ENCODE peak calls at places on chromosomes 2 and 18, in six cellular contexts. P is A549, C is adrenal gland, D is spleen, U is stomach, S is right lobe of liver. A is an unnamed sample.

GRCh38 chr2:202317080-202317859 is 51.7 kb downstream of the NOP58 start:
- DNase-seq in P (no peak), D (no peak), U (peak), C (peak), S (peak), A (no peak)

GRCh38 chr2:67917332-67918054 is 145.3 kb downstream of the C1D start:
- DNase-seq in D (no peak), U (no peak), P (peak), C (no peak), S (no peak), A (no peak)

GRCh38 chr2:157785200-157785599 is 90.9 kb downstream of the ACVR1 start:
- DNase-seq in D (no peak), C (peak), S (no peak), P (no peak), U (no peak), A (no peak)

GRCh38 chr2:11329759-11330158 is 14.7 kb downstream of the ROCK2 start:
- DNase-seq in P (no peak), D (no peak), U (no peak), C (no peak), S (no peak), A (no peak)

GRCh38 chr18:73509460-73509859 is 638.2 kb downstream of the FBXO15 start:
- DNase-seq in S (no peak), C (no peak), D (no peak), P (no peak), U (no peak), A (no peak)

GRCh38 chr2:100012575-100012974 is 129.8 kb downstream of the AFF3 start:
- DNase-seq in C (no peak), U (no peak), S (no peak), P (no peak), D (no peak), A (no peak)

GRCh38 chr2:224520064-224520463 is 65.1 kb downstream of the CUL3 start:
- DNase-seq in C (no peak), S (no peak), U (no peak), D (no peak), P (no peak), A (peak)

GRCh38 chr2:68834737-68835136 is 36.5 kb downstream of the BMP10 start:
- DNase-seq in C (no peak), U (no peak), D (no peak), S (no peak), P (no peak), A (peak)

GRCh38 chr18:59823611-59824195 is 76.1 kb upstream of the PMAIP1 start:
- DNase-seq in S (no peak), C (peak), U (peak), D (no peak), P (peak), A (peak)

GRCh38 chr2:150120271-150120950 is 367.1 kb downstream of the RND3 start:
- DNase-seq in P (no peak), S (peak), C (no peak), D (no peak), U (no peak), A (no peak)

GRCh38 chr2:86296947-86297346 is 40.5 kb downstream of the REEP1 start:
- DNase-seq in U (no peak), D (no peak), S (no peak), P (no peak), C (no peak), A (no peak)

GRCh38 chr2:229300814-229301213 is 29.7 kb upstream of the PID1 start:
- DNase-seq in S (no peak), D (no peak), C (no peak), U (no peak), P (no peak), A (no peak)

GRCh38 chr2:36147670-36148390 is 207.7 kb upstream of the CRIM1 start:
- DNase-seq in S (no peak), D (no peak), P (no peak), U (no peak), C (no peak), A (no peak)

GRCh38 chr2:1750935-1751767 is 6.8 kb upstream of the PXDN start:
- DNase-seq in S (no peak), P (peak), U (peak), D (peak), C (peak), A (peak)

GRCh38 chr2:217459675-217460405 is 543.0 kb downstream of the TNS1 start:
- DNase-seq in S (no peak), C (no peak), D (no peak), P (no peak), U (no peak), A (no peak)

GRCh38 chr2:150487537-150488429 is at the start of gene RND3:
- DNase-seq in P (peak), D (peak), S (peak), U (peak), C (peak), A (peak)

GRCh38 chr18:48166971-48167370 is 236.5 kb upstream of the SMAD2 start:
- DNase-seq in C (peak), P (no peak), U (peak), S (peak), D (peak), A (no peak)

GRCh38 chr2:152222975-152223638 is 47.5 kb upstream of the STAM2 start:
- DNase-seq in S (no peak), D (no peak), P (no peak), C (peak), U (peak), A (no peak)

GRCh38 chr2:3692375-3692774 is 11.0 kb upstream of the DCDC2C start:
- DNase-seq in S (no peak), D (no peak), P (peak), U (no peak), C (no peak), A (peak)

GRCh38 chr2:204545861-204546773 is 842 bp downstream of the PARD3B start:
- DNase-seq in D (peak), S (peak), P (no peak), U (peak), C (peak), A (no peak)

GRCh38 chr2:204541637-204542036 is 3.6 kb upstream of the PARD3B start:
- DNase-seq in S (no peak), D (no peak), P (no peak), C (no peak), U (no peak), A (no peak)

GRCh38 chr2:204550738-204551137 is 5.5 kb downstream of the PARD3B start:
- DNase-seq in S (no peak), D (no peak), U (no peak), C (no peak), P (no peak), A (no peak)

GRCh38 chr2:204542967-204543608 is 2.2 kb upstream of the PARD3B start:
- DNase-seq in S (no peak), D (no peak), C (no peak), P (no peak), U (no peak), A (no peak)

DNA sequence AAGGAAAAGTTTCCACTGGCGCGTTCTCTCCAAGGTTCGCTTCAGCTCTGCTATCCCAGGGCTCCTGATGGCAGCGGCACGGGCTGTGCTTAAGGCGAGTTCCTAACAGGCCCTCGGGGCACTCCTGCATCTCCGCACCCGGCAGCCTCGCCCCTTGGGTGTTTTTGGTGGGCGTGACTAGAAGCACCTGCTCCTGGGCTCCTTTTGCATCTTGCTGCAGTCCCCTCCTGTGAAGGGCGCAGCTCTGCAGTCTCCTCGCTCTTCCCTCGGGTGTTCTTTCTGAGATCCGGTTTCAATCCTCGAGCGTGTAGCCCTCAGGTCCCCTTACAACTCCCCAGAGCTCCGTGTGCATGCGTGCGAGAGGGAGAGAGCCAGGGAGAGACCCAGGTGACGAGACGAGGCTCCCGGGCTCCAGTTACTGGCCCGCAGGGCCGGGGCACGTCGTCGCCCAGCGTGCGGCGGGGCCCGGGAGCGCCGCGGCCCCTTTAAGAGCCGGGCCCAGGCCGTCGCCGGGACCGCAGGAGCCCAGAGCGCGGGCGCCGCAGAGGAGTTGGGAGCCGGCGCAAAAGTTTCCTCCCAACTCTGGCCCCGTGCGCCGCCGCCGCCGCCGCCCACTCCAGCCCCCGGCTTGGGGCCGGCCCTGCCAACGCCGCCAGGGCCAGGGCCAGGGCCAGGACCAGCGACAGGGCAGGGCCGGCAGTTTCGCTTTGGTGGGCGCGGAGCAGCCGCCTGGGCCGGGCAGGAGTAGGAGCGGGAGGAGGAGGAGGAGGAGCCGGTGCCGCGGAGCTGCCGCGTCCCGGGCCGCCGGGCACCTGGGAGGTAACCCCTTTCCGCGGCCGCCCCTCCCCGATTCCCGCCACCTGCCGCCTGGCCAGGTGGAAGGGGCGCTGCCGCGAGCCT is at the start of gene PARD3B:
- DNase-seq in C (peak), P (peak), U (peak), D (peak), S (peak), A (peak)
- TF ChIP-seq POLR2A in C (no peak), P (peak), U (no peak), D (no peak), S (peak), A (no peak)

GRCh38 chr2:113890253-113891235 is 655 bp downstream of the ACTR3 start:
- DNase-seq in C (peak), P (peak), U (peak), D (peak), S (peak), A (peak)
- TF ChIP-seq POLR2A in C (no peak), P (no peak), U (no peak), D (no peak), S (peak), A (peak)

GRCh38 chr18:9969247-9969646 is 55.4 kb downstream of the VAPA start:
- DNase-seq in D (no peak), P (no peak), U (no peak), C (no peak), S (no peak), A (no peak)

GRCh38 chr18:9971313-9971920 is 57.6 kb downstream of the VAPA start:
- DNase-seq in P (peak), U (peak), S (no peak), C (peak), D (no peak), A (peak)

GRCh38 chr18:9961031-9961430 is 47.2 kb downstream of the VAPA start:
- DNase-seq in S (no peak), C (peak), P (no peak), U (no peak), D (no peak), A (no peak)

GRCh38 chr18:9968081-9968848 is 54.4 kb downstream of the VAPA start:
- DNase-seq in P (no peak), S (no peak), D (peak), C (no peak), U (no peak), A (no peak)

GRCh38 chr18:9965711-9966624 is 52.2 kb downstream of the VAPA start:
- DNase-seq in D (no peak), C (peak), S (no peak), P (no peak), U (no peak), A (no peak)
- TF ChIP-seq POLR2A in D (no peak), C (no peak), S (no peak), P (no peak), U (no peak), A (no peak)

DNA sequence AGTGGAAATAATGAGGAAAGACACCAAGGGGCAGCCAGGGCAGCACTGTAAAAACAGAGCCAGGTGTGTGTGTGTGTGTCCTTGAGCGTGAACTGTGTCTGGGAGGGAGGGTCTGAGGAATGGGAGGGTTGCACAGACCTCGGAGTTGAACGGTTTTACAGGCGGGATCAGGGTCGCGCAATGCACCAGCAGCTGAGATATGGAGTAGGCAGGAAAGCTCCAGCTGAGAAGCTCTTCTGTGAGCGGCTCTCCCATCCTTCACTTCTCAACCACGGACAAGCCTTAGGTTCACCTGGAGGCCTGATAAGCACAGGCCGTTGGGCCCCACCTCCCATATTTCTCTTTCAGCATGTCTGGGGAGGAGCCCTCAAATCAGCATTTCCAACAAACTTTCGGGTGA is 12.1 kb downstream of the SERTAD2 start:
- DNase-seq in P (no peak), C (no peak), D (no peak), U (no peak), S (no peak), A (no peak)
- TF ChIP-seq POLR2A in P (no peak), C (no peak), D (no peak), U (no peak), S (no peak), A (no peak)

DNA sequence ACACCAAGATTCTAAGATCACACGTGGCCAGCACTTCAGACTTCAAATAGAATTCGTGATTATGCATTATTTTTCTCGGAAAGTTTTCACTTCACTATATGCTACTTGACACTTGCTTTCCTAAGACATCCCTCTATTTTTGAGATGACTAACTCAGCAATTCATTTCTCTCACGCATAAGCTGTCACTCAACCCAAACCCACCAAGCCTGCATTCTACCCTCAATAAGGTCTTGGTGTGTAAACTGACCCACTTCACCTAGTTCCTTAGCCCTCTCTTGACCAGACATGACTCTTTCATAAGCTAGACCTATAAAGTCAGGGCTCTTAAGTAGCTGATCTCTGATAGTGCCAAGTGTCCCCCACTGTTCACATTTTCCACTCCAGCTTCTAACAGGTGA is 11.7 kb downstream of the CKAP2L start:
- DNase-seq in P (no peak), S (no peak), C (no peak), D (no peak), U (no peak), A (no peak)
- TF ChIP-seq POLR2A in P (no peak), S (no peak), C (no peak), D (no peak), U (no peak), A (no peak)

GRCh38 chr2:130372833-130373807 is 17.3 kb downstream of the PTPN18 start:
- DNase-seq in U (no peak), C (no peak), P (no peak), S (no peak), D (peak), A (no peak)

GRCh38 chr2:130371723-130372054 is 15.8 kb downstream of the PTPN18 start:
- DNase-seq in S (peak), U (no peak), D (peak), C (peak), P (peak), A (peak)

GRCh38 chr2:130370490-130370889 is 14.6 kb downstream of the PTPN18 start:
- DNase-seq in U (no peak), D (peak), P (no peak), C (no peak), S (no peak), A (no peak)

GRCh38 chr2:130373808-130374365 is 18.0 kb downstream of the PTPN18 start:
- DNase-seq in P (no peak), C (no peak), S (no peak), U (no peak), D (peak), A (no peak)

DNA sequence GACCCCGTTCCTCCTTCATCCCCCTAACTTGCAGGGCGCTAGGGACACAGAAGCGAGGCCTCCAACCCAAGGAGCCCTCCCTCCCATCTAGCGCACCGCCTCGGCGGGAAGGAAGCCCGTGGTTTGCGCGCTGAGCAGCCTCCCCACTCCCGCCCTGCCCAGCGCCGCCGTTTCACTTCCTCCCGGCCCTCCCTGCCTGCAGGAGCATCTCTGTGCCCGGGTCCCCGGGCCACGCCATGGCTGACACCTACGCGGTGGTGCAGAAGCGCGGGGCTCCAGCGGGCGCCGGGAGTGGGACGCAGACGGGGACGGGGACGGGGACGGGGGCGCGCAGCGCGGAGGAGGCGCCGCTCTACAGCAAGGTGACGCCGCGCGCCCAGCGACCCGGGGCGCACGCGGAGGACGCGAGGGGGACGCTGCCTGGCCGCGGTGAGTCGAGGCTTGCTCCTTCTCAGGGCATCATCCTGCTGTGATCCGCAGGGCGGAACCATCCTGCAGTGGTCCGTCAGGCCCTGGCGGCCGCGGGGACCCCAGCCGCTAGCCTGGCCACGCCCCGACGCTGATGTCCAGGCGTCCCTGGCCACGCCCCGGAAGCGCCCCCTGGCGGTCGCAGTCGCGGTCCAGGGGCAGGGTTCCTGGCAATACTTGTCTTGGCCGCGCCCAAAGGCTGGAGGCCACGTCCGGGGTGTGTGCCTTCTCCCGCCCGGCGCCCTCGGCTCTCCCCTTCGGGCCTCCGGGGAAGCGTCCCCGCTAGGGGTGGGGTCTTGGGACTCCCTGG is 16.4 kb downstream of the PTPN18 start:
- DNase-seq in D (peak), P (peak), S (peak), C (peak), U (peak), A (peak)
- TF ChIP-seq POLR2A in D (no peak), P (peak), S (peak), C (peak), U (no peak), A (peak)

GRCh38 chr2:190532581-190532980 is 1.9 kb downstream of the NEMP2 start:
- DNase-seq in D (no peak), P (no peak), S (peak), C (no peak), U (no peak), A (no peak)

GRCh38 chr2:190534310-190535118 is at the start of gene NEMP2:
- DNase-seq in P (peak), S (peak), U (peak), C (peak), D (peak), A (peak)

GRCh38 chr2:190533175-190533967 is 1.2 kb downstream of the NEMP2 start:
- DNase-seq in U (no peak), P (no peak), D (no peak), S (no peak), C (no peak), A (no peak)

GRCh38 chr2:190535119-190535439 is 557 bp upstream of the NEMP2 start:
- DNase-seq in P (no peak), S (no peak), D (no peak), U (no peak), C (no peak), A (no peak)

DNA sequence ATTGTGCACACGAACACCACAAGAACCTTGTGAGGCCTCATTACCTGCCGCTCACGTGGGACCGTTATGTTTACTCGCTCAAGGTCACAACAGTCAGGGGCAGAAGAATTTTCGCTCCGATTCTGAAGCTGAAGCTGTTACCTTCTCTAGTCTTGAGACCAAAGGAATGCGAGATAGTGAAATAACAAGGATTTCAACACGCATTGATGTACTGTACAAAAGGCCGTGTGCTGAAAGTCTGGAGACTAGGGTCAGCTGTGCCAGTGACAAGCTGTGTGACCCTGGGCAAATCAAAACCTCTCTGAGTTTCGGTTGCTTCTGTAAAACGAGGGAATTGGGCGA is 583 bp downstream of the NEMP2 start:
- DNase-seq in P (peak), S (peak), U (no peak), C (peak), D (peak), A (no peak)
- TF ChIP-seq POLR2A in P (no peak), S (no peak), U (no peak), C (no peak), D (no peak), A (no peak)

A was measured in erythroblast.